ENCODE peak calls at places on chromosomes 5 and 9, in five cellular contexts. O is heart left ventricle, Z is uterus, N is A549, M is ovary. U is an unnamed sample.

GRCh38 chr9:130331573-130331972 is 66.0 kb downstream of the HMCN2 start:
- DNase-seq in M (peak; percentile 46), O (peak; percentile 64), N (no peak), Z (peak; percentile 89), U (peak; percentile 42)

GRCh38 chr9:6827370-6827949 is 69.7 kb downstream of the KDM4C start:
- DNase-seq in M (no peak), O (no peak), Z (no peak), N (peak; percentile 51), U (no peak)

GRCh38 chr9:110592075-110592830 is 12.7 kb upstream of the SVEP1 start:
- DNase-seq in Z (no peak), M (no peak), N (no peak), O (no peak), U (no peak)

GRCh38 chr9:94975480-94976452 is 249.3 kb downstream of the AOPEP start:
- DNase-seq in M (no peak), O (no peak), N (no peak), Z (no peak), U (no peak)

GRCh38 chr9:85310531-85311070 is 431.2 kb downstream of the AGTPBP1 start:
- DNase-seq in M (no peak), N (no peak), O (no peak), Z (no peak), U (no peak)

GRCh38 chr9:76018767-76019166 is 128.3 kb downstream of the PCSK5 start:
- DNase-seq in Z (no peak), O (no peak), N (no peak), M (no peak), U (no peak)

GRCh38 chr5:38468978-38469706 is 87.3 kb downstream of the LIFR start:
- DNase-seq in N (no peak), Z (peak; percentile 69), O (peak; percentile 65), M (peak; percentile 78), U (peak; percentile 88)

GRCh38 chr5:113276001-113276400 is 158.8 kb downstream of the TSSK1B start:
- DNase-seq in O (no peak), M (no peak), Z (no peak), N (no peak), U (no peak)

GRCh38 chr5:21817668-21818419 is 1035.3 kb downstream of the CDH12 start:
- DNase-seq in M (no peak), N (no peak), Z (no peak), O (no peak), U (no peak)

GRCh38 chr5:93653716-93654115 is 70.7 kb downstream of the NR2F1 start:
- DNase-seq in N (no peak), Z (no peak), M (no peak), O (no peak), U (no peak)

GRCh38 chr5:150672237-150672883 is 11.3 kb downstream of the MYOZ3 start:
- DNase-seq in Z (peak; percentile 50), O (peak; percentile 59), N (no peak), M (peak; percentile 57), U (peak; percentile 49)

GRCh38 chr9:130561056-130561455 is 18.3 kb upstream of the FUBP3 start:
- DNase-seq in M (no peak), O (no peak), N (no peak), Z (no peak), U (no peak)

GRCh38 chr5:10018670-10019069 is 231.0 kb downstream of the ATPSCKMT start:
- DNase-seq in Z (no peak), N (peak; percentile 36), O (no peak), M (no peak), U (no peak)

GRCh38 chr9:19748278-19749126 is 40.3 kb downstream of the SLC24A2 start:
- DNase-seq in M (no peak), Z (no peak), O (no peak), N (no peak), U (no peak)

GRCh38 chr5:65625743-65626142 is 916 bp downstream of the SHLD3 start:
- DNase-seq in M (no peak), N (no peak), O (no peak), Z (no peak), U (no peak)

GRCh38 chr5:59479084-59479483 is 414.4 kb downstream of the PDE4D start:
- DNase-seq in N (no peak), O (no peak), M (no peak), Z (no peak), U (no peak)

GRCh38 chr9:89878003-89878411 is 273.2 kb downstream of the GADD45G start:
- DNase-seq in M (peak; percentile 4), Z (peak; percentile 9), N (no peak), O (no peak), U (no peak)

GRCh38 chr9:116494815-116495634 is 192.1 kb upstream of the TRIM32 start:
- DNase-seq in M (peak; percentile 34), O (no peak), N (no peak), Z (no peak), U (no peak)

GRCh38 chr5:143126121-143127019 is 277.1 kb downstream of the NR3C1 start:
- DNase-seq in M (no peak), Z (no peak), N (no peak), O (no peak), U (no peak)
- TF ChIP-seq POLR2A in M (no peak), Z (no peak), N (no peak), O (no peak), U (no peak)

GRCh38 chr9:133351526-133351907 is 3.5 kb downstream of the RPL7A start:
- DNase-seq in O (no peak), Z (no peak), M (no peak), N (no peak), U (no peak)

GRCh38 chr9:133347985-133348762 is at the start of the genes MED22 and RPL7A:
- DNase-seq in Z (peak; percentile 94), O (peak; percentile 94), M (peak; percentile 96), N (peak; percentile 90), U (peak; percentile 95)

GRCh38 chr9:133349965-133350624 is 2.1 kb downstream of the RPL7A start:
- DNase-seq in O (no peak), N (no peak), Z (no peak), M (no peak), U (no peak)

GRCh38 chr9:133347515-133347984 is 381 bp downstream of the MED22 start:
- DNase-seq in Z (peak; percentile 49), O (peak; percentile 38), N (no peak), M (peak; percentile 51), U (no peak)

DNA sequence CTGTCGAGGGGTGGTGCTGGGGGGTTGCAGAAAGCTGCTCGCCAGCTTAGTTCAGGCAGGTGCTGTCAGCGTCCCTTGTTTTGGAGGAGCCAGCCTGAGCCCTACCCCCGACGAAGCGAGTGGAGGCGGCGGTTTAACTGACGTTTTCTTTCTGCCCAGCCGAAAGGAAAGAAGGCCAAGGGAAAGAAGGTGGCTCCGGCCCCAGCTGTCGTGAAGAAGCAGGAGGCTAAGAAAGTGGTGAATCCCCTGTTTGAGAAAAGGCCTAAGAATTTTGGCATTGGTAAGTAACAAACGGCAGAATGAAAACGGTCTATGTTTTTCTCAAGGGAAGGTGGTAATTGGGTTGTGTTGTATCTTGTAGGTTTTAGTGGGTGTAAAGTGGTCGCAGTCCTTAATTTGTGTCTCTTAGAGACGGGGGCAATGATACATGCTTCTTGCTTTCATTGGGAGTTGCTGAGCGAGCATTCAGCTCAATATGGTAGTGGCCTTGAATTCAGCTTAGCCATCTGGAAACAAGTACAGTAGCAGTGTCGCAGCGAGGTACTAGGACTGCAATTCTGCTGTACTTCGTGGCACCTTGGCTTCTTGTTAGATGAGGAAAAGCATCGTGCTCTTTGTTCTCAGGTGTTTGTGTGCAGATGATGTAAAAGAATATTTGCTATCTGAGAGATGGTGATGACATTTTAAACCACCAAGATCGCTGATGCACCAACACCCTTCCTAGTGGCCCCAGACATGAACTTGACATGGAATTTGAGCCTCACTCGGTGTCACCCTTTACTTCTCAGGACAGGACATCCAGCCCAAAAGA is 950 bp downstream of the RPL7A start:
- DNase-seq in N (no peak), Z (no peak), M (no peak), O (no peak), U (no peak)
- TF ChIP-seq POLR2A in N (no peak), Z (no peak), M (no peak), O (no peak), U (no peak)

GRCh38 chr9:37083654-37084053 is 36.7 kb upstream of the ZCCHC7 start:
- DNase-seq in M (no peak), Z (no peak), N (no peak), O (no peak), U (no peak)

GRCh38 chr9:37082214-37082765 is 38.1 kb upstream of the ZCCHC7 start:
- DNase-seq in M (no peak), Z (no peak), N (no peak), O (no peak), U (no peak)

GRCh38 chr9:37085233-37085632 is 35.1 kb upstream of the ZCCHC7 start:
- DNase-seq in M (no peak), O (no peak), N (no peak), Z (no peak), U (no peak)

DNA sequence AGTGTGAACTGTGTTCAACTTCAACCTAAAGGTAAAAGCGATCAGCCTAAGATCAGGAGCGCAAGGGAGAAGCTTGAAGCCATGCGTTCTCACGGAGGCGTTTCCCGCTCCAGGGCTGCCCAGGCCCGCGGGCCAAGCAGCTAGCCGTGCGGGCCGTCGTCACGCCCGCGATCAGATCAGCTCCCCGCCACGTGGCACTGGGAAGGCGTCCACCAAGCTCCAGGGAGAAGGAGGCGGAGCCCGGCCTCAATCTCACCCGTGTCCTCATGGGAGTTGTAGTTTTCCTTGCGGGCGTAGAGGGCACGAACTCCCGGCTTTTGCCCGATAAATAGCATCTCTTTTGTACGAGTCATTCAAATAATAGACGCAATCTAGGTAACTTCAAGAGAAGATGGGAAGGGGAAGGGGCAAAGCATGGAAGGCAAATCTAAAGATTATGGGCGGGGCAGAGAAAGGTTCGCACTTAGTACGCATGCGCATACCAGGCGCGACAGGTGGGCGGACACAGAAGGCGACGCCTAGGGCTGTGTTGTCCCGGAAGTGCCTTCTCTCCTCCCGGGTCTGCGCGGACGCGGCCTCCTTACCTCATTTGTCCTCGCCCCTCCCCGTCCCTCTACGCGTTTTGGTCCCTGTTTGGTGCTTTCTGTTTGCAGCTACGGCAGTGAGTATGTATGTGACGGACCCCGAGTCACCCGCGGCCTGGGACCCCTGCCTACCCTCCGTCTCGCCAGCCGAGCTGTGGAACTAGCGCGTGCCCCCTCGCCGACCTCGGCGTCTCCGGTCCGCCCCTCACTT is 40.8 kb upstream of the ZCCHC7 start:
- DNase-seq in M (peak; percentile 93), O (peak; percentile 93), Z (peak; percentile 88), N (peak; percentile 89), U (peak; percentile 92)
- TF ChIP-seq POLR2A in M (peak; percentile 80), O (peak; percentile 46), Z (peak; percentile 57), N (peak; percentile 69), U (peak; percentile 73)

GRCh38 chr9:136862849-136863622 is 3.1 kb downstream of the EDF1 start:
- DNase-seq in M (no peak), O (peak; percentile 8), Z (no peak), N (no peak), U (no peak)

GRCh38 chr9:136861874-136862457 is 4.1 kb downstream of the EDF1 start:
- DNase-seq in Z (no peak), O (no peak), N (no peak), M (no peak), U (no peak)

GRCh38 chr9:136860529-136860928 is 5.6 kb downstream of the EDF1 start:
- DNase-seq in N (no peak), Z (no peak), O (no peak), M (no peak), U (no peak)

GRCh38 chr9:136859821-136860269 is 6.3 kb downstream of the EDF1 start:
- DNase-seq in M (no peak), N (no peak), O (no peak), Z (no peak), U (no peak)

GRCh38 chr9:136860933-136861873 is 4.9 kb downstream of the EDF1 start:
- DNase-seq in O (peak; percentile 5), Z (no peak), N (no peak), M (peak; percentile 16), U (no peak)
- TF ChIP-seq POLR2A in O (no peak), Z (no peak), N (no peak), M (no peak), U (no peak)

U was measured in gastrocnemius medialis.